ENCODE peak calls at places on chromosomes 7 and 10, in eight cellular contexts. F is IMR-90, H is BE2C, N is MM.1S, W is epithelial cell of esophagus, L is transverse colon, R is Panc1, V is AG04449. B is an unnamed sample.

GRCh38 chr10:18312385-18313145 is 172.3 kb downstream of the CACNB2 start:
- DNase-seq in F (peak; percentile 62), H (no peak), N (peak; percentile 48), W (peak; percentile 27), L (no peak), R (no peak), V (no peak), B (no peak)

GRCh38 chr10:35685402-35685801 is 43.3 kb upstream of the FZD8 start:
- DNase-seq in F (no peak), H (no peak), N (no peak), W (no peak), L (no peak), R (no peak), V (no peak), B (no peak)

GRCh38 chr7:102075553-102076135 is 211.0 kb upstream of the SH2B2 start:
- DNase-seq in F (no peak), H (no peak), N (no peak), W (no peak), L (no peak), R (no peak), V (no peak), B (no peak)

GRCh38 chr10:3292601-3293000 is 120.0 kb upstream of the PITRM1 start:
- DNase-seq in F (no peak), H (no peak), N (no peak), W (no peak), L (peak; percentile 22), R (no peak), V (no peak), B (no peak)

GRCh38 chr7:129958643-129959479 is 6.1 kb upstream of the UBE2H start:
- DNase-seq in F (peak; percentile 91), H (peak; percentile 72), N (no peak), W (peak; percentile 99), L (peak; percentile 74), R (no peak), V (peak; percentile 33), B (no peak)

GRCh38 chr7:142481548-142481947 is 223.7 kb upstream of the PRSS58 start:
- DNase-seq in F (peak; percentile 53), H (no peak), N (peak; percentile 38), W (no peak), L (no peak), R (no peak), V (no peak), B (no peak)

GRCh38 chr7:150855476-150856302 is 3.4 kb downstream of the AOC1 start:
- DNase-seq in F (no peak), H (no peak), N (no peak), W (peak; percentile 52), L (no peak), R (no peak), V (no peak), B (no peak)

GRCh38 chr7:77383333-77383740 is 32.8 kb downstream of the GSAP start:
- DNase-seq in F (peak; percentile 22), H (no peak), N (no peak), W (peak; percentile 47), L (no peak), R (no peak), V (no peak), B (no peak)

GRCh38 chr7:159034988-159035387 is 109.7 kb downstream of the VIPR2 start:
- DNase-seq in F (no peak), H (no peak), N (no peak), W (no peak), L (no peak), R (no peak), V (no peak), B (no peak)

GRCh38 chr10:100814751-100815474 is 69.5 kb downstream of the PAX2 start:
- DNase-seq in F (no peak), H (no peak), N (no peak), W (no peak), L (no peak), R (no peak), V (no peak), B (no peak)

DNA sequence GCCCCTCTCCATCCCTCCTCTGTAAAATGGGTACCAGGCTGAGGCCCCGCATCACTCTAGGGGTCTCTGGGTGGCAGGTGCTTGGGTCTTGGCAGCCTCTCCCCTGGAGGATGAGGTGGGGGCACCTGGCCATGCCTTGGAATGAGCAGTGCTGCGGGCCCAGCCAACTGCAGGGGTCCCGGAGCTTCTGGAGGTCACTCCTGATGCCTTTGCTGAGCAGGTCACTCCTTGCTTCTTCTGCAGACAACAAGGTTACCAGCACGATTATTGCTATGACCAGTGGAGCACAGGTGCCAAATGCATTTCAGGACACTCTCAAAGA is 22.4 kb upstream of the ZNF488 start:
- DNase-seq in F (no peak), H (no peak), N (no peak), W (no peak), L (no peak), R (no peak), V (no peak), B (no peak)
- H3K4me3 ChIP-seq in F (no peak overlapping the region), H (no peak overlapping the region), N (no peak overlapping the region), W (no peak overlapping the region), L (no peak overlapping the region), R (peak overlapping the region; percentile 0), V (no peak overlapping the region), B (no peak overlapping the region)

DNA sequence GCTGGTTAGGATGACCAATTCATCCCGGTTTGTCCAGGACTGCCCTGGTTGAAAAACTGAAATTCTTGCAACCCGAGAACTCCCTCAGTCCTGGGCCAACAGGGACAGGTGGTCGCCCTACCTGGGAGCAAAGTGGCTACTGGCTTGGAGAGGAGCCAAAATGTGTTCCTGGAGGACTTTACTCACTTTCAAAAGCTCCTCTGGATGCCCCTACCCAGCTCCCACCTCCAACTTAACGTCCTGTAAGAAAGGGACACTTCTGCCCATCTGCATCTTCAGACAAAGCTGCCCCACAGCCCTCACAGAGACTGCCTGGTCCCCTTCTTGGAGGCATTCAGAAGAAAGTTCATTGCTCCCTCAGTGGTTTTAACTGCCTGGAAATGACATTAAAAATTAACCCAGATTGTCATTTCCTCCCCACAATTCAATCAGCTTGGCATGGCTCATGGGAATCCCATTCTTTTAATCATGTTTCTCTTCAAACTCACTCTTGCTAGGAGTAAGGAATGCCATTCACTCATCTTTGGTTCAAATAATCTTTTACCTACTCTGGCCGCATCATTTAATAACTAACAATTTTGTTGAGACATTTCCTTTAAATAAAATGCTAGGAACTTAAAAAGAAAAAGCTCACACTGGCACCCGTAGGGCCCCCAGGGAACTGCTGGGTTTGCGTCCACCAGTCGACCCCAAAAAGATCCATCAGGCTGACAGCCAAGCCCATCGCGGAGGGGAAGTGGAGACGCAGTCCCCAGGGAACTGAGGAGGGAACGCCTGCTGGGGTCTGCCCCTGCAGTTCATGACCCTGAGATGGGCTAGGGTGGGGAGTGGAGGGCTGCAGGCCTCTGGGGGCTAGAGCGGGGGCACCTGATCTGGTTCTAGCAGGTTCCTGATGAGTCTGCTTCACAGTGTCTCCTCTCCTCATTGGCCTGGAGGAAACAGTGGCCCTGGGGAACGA is 24.2 kb upstream of the HSPA12A start:
- DNase-seq in F (no peak), H (no peak), N (no peak), W (no peak), L (no peak), R (no peak), V (no peak), B (no peak)
- TF ChIP-seq CTCF in F (no peak), H (no peak), N (no peak), W (no peak), L (no peak), R (no peak), V (no peak), B (no peak)

GRCh38 chr7:30090111-30090510 is 44.7 kb upstream of the MTURN start:
- DNase-seq in F (no peak), H (no peak), N (no peak), W (no peak), L (no peak), R (no peak), V (no peak), B (no peak)

GRCh38 chr7:30093351-30094019 is 41.3 kb upstream of the MTURN start:
- DNase-seq in F (peak; percentile 8), H (no peak), N (no peak), W (no peak), L (no peak), R (no peak), V (no peak), B (no peak)

GRCh38 chr7:30088362-30088761 is 46.4 kb upstream of the MTURN start:
- DNase-seq in F (no peak), H (no peak), N (no peak), W (no peak), L (no peak), R (no peak), V (no peak), B (no peak)

GRCh38 chr7:30087371-30087770 is 47.4 kb upstream of the MTURN start:
- DNase-seq in F (no peak), H (no peak), N (peak; percentile 72), W (no peak), L (no peak), R (no peak), V (no peak), B (no peak)

DNA sequence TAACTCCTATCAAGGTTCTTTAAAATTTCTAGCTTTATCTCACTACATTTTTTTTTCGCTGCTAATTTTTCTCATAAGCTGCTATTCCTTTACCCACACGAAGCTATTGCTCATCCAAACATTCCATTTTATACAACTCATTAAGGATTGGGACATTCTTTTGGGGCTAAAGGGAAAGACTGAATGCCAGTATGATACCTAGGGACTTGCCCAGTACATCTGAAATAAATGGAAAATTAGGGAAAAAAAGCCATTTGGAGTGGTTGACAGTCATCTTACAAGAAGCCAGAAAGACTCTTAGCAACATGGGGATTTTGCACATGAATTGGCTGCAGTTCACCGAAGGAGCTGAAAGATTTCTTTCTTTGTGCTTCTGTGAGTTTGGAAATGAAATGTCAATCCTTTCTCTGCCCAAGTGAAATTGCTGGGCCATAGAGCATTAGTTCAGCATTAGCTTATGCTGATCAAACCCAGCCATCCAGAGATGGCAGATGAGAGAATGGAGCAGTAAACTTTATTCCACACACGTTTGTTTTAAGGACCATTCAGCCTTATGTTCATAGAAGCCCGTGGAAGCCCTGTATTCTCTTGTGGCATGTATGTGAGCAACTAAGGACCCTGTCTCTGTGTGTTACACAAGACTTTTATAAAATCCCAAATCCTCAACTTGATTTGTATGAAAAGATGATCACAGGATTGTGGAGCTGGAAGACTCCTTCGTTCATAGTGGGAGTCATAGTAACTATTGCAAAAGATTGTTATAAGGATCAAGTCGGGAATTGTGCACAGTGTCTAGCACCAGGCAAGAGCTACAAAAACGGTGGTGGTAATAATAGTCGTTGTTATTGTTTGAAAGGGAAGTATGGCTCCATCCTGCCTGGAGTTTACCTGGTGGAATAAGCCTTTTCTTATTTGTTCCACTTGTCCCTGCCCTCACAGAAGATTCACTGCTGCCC is 43.1 kb upstream of the MTURN start:
- DNase-seq in F (peak; percentile 84), H (no peak), N (no peak), W (peak; percentile 76), L (no peak), R (no peak), V (peak; percentile 74), B (no peak)
- H3K4me3 ChIP-seq in F (no peak overlapping the region), H (no peak overlapping the region), N (no peak overlapping the region), W (no peak overlapping the region), L (no peak overlapping the region), R (no peak overlapping the region), V (no peak overlapping the region), B (no peak overlapping the region)

DNA sequence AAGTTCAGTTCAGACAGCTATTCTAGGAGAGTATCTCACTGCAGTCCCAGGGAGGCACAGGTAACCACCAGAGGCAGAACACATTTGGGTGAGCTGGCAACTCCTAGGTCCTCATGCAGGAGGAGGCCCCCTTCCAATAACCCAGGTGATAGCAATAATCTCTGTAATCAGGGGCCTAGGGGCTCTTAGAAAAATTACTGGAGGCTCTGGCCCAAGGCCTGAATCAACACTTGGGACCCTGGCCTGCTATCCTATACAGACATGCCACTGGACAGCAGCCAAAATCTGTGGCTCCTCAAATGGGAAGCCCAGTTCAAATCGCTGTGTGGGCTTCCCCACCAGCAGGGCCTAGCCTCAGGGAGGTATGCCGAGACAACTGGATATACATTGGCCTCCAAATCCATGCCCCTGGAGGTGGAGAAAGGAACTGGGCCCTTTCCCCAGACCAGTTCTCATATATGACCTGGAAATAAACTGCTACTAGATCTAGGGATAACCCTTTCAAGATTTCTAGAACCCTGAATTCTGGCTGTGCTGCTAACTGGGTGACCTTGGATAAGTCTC is 1.6 kb downstream of the AVPI1 start:
- DNase-seq in F (peak; percentile 58), H (peak; percentile 57), N (no peak), W (peak; percentile 67), L (peak; percentile 66), R (no peak), V (no peak), B (no peak)
- TF ChIP-seq CTCF in F (peak; percentile 42), H (peak; percentile 44), N (peak; percentile 12), W (peak; percentile 57), L (peak; percentile 79), R (no peak), V (peak; percentile 17), B (peak; percentile 20)